ENCODE peak calls at places on chromosomes 1 and 21, in seven cellular contexts. One of them, this sample, is unnamed. For H3K4me1, the result is how much of the 10 kb centered on the place peaks cover.

GRCh38 chr1:244869950-244870349 is 5.6 kb upstream of the HNRNPU start:
- DNase-seq in cardiac muscle cell: no peak
- DNase-seq in K562: no peak
- DNase-seq in H9: no peak
- DNase-seq in heart left ventricle: no peak
- DNase-seq in heart right ventricle: no peak
- DNase-seq in CD8-positive, alpha-beta T cell: no peak
- DNase-seq in this sample: no peak

GRCh38 chr1:79262745-79263258 is 256.3 kb upstream of the ADGRL4 start:
- DNase-seq in cardiac muscle cell: no peak
- DNase-seq in K562: no peak
- DNase-seq in H9: peak
- DNase-seq in heart left ventricle: no peak
- DNase-seq in heart right ventricle: no peak
- DNase-seq in CD8-positive, alpha-beta T cell: no peak
- DNase-seq in this sample: no peak

GRCh38 chr1:161725888-161726630 is 4.7 kb downstream of the FCRLB start:
- DNase-seq in cardiac muscle cell: no peak
- DNase-seq in K562: no peak
- DNase-seq in H9: peak
- DNase-seq in heart left ventricle: peak
- DNase-seq in heart right ventricle: peak
- DNase-seq in CD8-positive, alpha-beta T cell: peak
- DNase-seq in this sample: peak

GRCh38 chr1:19087737-19088594 is 122.1 kb downstream of the UBR4 start:
- DNase-seq in cardiac muscle cell: no peak
- DNase-seq in K562: no peak
- DNase-seq in H9: no peak
- DNase-seq in heart left ventricle: no peak
- DNase-seq in heart right ventricle: no peak
- DNase-seq in CD8-positive, alpha-beta T cell: no peak
- DNase-seq in this sample: no peak

GRCh38 chr1:90133133-90133532 is 138.2 kb downstream of the ZNF326 start:
- DNase-seq in cardiac muscle cell: peak
- DNase-seq in K562: peak
- DNase-seq in H9: peak
- DNase-seq in heart left ventricle: no peak
- DNase-seq in heart right ventricle: no peak
- DNase-seq in CD8-positive, alpha-beta T cell: no peak
- DNase-seq in this sample: no peak

GRCh38 chr1:246117066-246117791 is 389.9 kb downstream of the SMYD3 start:
- DNase-seq in cardiac muscle cell: peak
- DNase-seq in K562: peak
- DNase-seq in H9: peak
- DNase-seq in heart left ventricle: no peak
- DNase-seq in heart right ventricle: peak
- DNase-seq in CD8-positive, alpha-beta T cell: peak
- DNase-seq in this sample: peak

GRCh38 chr1:217562229-217562878 is 68.5 kb downstream of the GPATCH2 start:
- DNase-seq in cardiac muscle cell: no peak
- DNase-seq in K562: no peak
- DNase-seq in H9: no peak
- DNase-seq in heart left ventricle: no peak
- DNase-seq in heart right ventricle: no peak
- DNase-seq in CD8-positive, alpha-beta T cell: no peak
- DNase-seq in this sample: no peak

GRCh38 chr1:209652873-209653401 is 712 bp upstream of the LAMB3 start:
- DNase-seq in cardiac muscle cell: peak
- DNase-seq in K562: peak
- DNase-seq in H9: peak
- DNase-seq in heart left ventricle: peak
- DNase-seq in heart right ventricle: peak
- DNase-seq in CD8-positive, alpha-beta T cell: no peak
- DNase-seq in this sample: no peak

GRCh38 chr1:150613061-150613920 is 16.1 kb downstream of the ENSA start:
- DNase-seq in cardiac muscle cell: no peak
- DNase-seq in K562: peak
- DNase-seq in H9: no peak
- DNase-seq in heart left ventricle: peak
- DNase-seq in heart right ventricle: peak
- DNase-seq in CD8-positive, alpha-beta T cell: peak
- DNase-seq in this sample: no peak

GRCh38 chr1:201015551-201016091 is 7.9 kb downstream of the KIF21B start:
- DNase-seq in cardiac muscle cell: no peak
- DNase-seq in K562: peak
- DNase-seq in H9: no peak
- DNase-seq in heart left ventricle: no peak
- DNase-seq in heart right ventricle: no peak
- DNase-seq in CD8-positive, alpha-beta T cell: no peak
- DNase-seq in this sample: no peak

GRCh38 chr1:226680653-226681052 is 58.4 kb downstream of the ITPKB start:
- DNase-seq in cardiac muscle cell: no peak
- DNase-seq in K562: no peak
- DNase-seq in H9: no peak
- DNase-seq in heart left ventricle: no peak
- DNase-seq in heart right ventricle: no peak
- DNase-seq in CD8-positive, alpha-beta T cell: no peak
- DNase-seq in this sample: no peak

GRCh38 chr1:171438441-171438840 is 46.9 kb upstream of the PRRC2C start:
- DNase-seq in cardiac muscle cell: no peak
- DNase-seq in K562: no peak
- DNase-seq in H9: no peak
- DNase-seq in heart left ventricle: peak
- DNase-seq in heart right ventricle: no peak
- DNase-seq in CD8-positive, alpha-beta T cell: no peak
- DNase-seq in this sample: no peak

GRCh38 chr1:76254165-76255043 is 179.9 kb downstream of the ST6GALNAC3 start:
- DNase-seq in cardiac muscle cell: no peak
- DNase-seq in K562: no peak
- DNase-seq in H9: no peak
- DNase-seq in heart left ventricle: no peak
- DNase-seq in heart right ventricle: no peak
- DNase-seq in CD8-positive, alpha-beta T cell: no peak
- DNase-seq in this sample: no peak

GRCh38 chr1:6459850-6460265 is 6.1 kb downstream of the TNFRSF25 start:
- DNase-seq in cardiac muscle cell: no peak
- DNase-seq in K562: no peak
- DNase-seq in H9: peak
- DNase-seq in heart left ventricle: no peak
- DNase-seq in heart right ventricle: no peak
- DNase-seq in CD8-positive, alpha-beta T cell: peak
- DNase-seq in this sample: peak

GRCh38 chr1:200887036-200887435 is 7.7 kb upstream of the INAVA start:
- DNase-seq in cardiac muscle cell: no peak
- DNase-seq in K562: no peak
- DNase-seq in H9: no peak
- DNase-seq in heart left ventricle: no peak
- DNase-seq in heart right ventricle: no peak
- DNase-seq in CD8-positive, alpha-beta T cell: no peak
- DNase-seq in this sample: no peak

GRCh38 chr1:18410407-18410806 is 70.3 kb upstream of the KLHDC7A start:
- DNase-seq in cardiac muscle cell: no peak
- DNase-seq in K562: no peak
- DNase-seq in H9: peak
- DNase-seq in heart left ventricle: no peak
- DNase-seq in heart right ventricle: no peak
- DNase-seq in CD8-positive, alpha-beta T cell: no peak
- DNase-seq in this sample: no peak

GRCh38 chr1:180233191-180234011 is 3.3 kb downstream of the LHX4 start:
- DNase-seq in cardiac muscle cell: no peak
- DNase-seq in K562: no peak
- DNase-seq in H9: no peak
- DNase-seq in heart left ventricle: no peak
- DNase-seq in heart right ventricle: no peak
- DNase-seq in CD8-positive, alpha-beta T cell: no peak
- DNase-seq in this sample: no peak

GRCh38 chr1:180235077-180235501 is 5.0 kb downstream of the LHX4 start:
- DNase-seq in cardiac muscle cell: no peak
- DNase-seq in K562: no peak
- DNase-seq in H9: peak
- DNase-seq in heart left ventricle: no peak
- DNase-seq in heart right ventricle: no peak
- DNase-seq in CD8-positive, alpha-beta T cell: no peak
- DNase-seq in this sample: peak

GRCh38 chr1:180235502-180236239 is 5.6 kb downstream of the LHX4 start:
- DNase-seq in cardiac muscle cell: no peak
- DNase-seq in K562: no peak
- DNase-seq in H9: peak
- DNase-seq in heart left ventricle: no peak
- DNase-seq in heart right ventricle: no peak
- DNase-seq in CD8-positive, alpha-beta T cell: no peak
- DNase-seq in this sample: no peak

GRCh38 chr1:180232521-180233043 is 2.5 kb downstream of the LHX4 start:
- DNase-seq in cardiac muscle cell: no peak
- DNase-seq in K562: no peak
- DNase-seq in H9: no peak
- DNase-seq in heart left ventricle: no peak
- DNase-seq in heart right ventricle: no peak
- DNase-seq in CD8-positive, alpha-beta T cell: no peak
- DNase-seq in this sample: no peak

DNA sequence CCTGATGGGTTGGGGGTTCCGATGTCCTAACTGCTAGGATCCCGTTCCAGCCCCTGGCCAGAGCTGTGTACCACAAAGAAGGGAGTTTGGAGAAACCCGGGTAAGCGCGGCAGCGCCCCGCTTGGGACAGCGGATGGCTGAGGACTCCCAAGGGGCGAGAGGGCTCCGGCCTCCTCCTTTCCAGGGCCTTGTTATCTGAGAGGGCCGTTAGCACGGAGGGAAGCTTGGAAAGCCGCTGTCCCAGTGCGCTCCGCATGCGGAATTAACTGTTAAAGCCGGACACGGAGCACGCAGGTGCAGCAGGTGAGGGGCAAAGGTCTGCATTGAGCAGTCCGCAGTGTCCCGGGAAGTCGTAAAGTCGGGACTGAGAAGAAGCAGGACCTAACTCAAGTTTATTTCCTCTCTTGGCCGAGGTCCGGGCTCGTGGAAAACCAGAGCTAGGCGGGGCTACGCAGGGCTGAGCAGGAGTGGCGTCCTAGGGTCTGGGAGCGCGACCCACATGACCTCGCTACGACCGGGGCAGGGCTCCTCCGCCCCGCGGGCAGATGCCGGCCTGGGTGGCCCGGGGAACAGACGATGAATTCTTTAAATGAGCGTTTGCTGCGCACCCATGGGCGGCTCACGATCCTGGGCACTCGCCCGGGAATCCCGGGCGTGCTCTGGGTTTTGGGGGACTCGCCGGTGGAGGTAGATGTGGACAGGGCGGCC is 4.5 kb downstream of the LHX4 start:
- DNase-seq in cardiac muscle cell: peak
- DNase-seq in K562: no peak
- DNase-seq in H9: peak
- DNase-seq in heart left ventricle: no peak
- DNase-seq in heart right ventricle: no peak
- DNase-seq in CD8-positive, alpha-beta T cell: no peak
- DNase-seq in this sample: peak
- H3K4me1 ChIP-seq in cardiac muscle cell: under half
- H3K4me1 ChIP-seq in K562: under half
- H3K4me1 ChIP-seq in H9: under half
- H3K4me1 ChIP-seq in heart left ventricle: half or more
- H3K4me1 ChIP-seq in heart right ventricle: half or more
- H3K4me1 ChIP-seq in CD8-positive, alpha-beta T cell: under half
- H3K4me1 ChIP-seq in this sample: under half

DNA sequence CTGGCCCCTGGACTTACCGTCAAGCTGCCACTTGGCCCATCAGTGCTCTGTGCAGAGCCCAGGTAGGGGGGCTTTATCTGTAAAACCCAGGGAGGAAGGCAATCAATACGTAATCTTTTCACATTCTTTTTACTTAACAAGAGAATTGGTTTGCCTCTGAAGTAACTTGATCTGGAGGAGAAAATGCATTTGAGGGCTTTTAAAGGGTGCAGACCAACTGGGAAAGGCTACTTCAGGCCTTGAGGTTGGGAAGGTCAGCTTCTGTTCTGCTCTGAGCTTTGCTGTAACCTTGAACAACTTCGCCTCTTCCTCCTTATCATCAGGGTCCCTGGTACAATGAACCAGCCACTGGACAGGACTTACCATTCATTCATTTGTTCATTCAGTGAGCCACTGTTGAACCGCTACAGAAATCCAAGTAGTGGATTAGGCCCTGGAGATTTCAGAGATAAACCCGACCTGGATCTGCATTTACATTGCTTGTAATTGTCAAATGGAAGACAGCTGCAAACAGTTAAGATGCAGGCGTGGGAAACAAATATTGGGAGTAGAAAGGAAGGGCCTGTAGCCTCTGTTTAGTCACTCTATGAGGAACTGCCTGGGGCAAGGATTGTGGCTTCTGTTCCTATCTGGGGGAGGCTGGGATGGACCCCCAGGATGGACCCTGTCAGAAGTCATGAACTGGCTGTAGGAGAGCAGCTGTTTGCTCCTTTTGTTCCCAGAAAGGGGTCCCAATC is 90.9 kb downstream of the MAN1C1 start:
- DNase-seq in cardiac muscle cell: no peak
- DNase-seq in K562: no peak
- DNase-seq in H9: no peak
- DNase-seq in heart left ventricle: no peak
- DNase-seq in heart right ventricle: no peak
- DNase-seq in CD8-positive, alpha-beta T cell: no peak
- DNase-seq in this sample: no peak
- H3K4me1 ChIP-seq in cardiac muscle cell: half or more
- H3K4me1 ChIP-seq in K562: under half
- H3K4me1 ChIP-seq in H9: under half
- H3K4me1 ChIP-seq in heart left ventricle: half or more
- H3K4me1 ChIP-seq in heart right ventricle: half or more
- H3K4me1 ChIP-seq in CD8-positive, alpha-beta T cell: under half
- H3K4me1 ChIP-seq in this sample: under half

GRCh38 chr21:15754640-15755039 is 24.9 kb downstream of the USP25 start:
- DNase-seq in cardiac muscle cell: no peak
- DNase-seq in K562: no peak
- DNase-seq in H9: no peak
- DNase-seq in heart left ventricle: no peak
- DNase-seq in heart right ventricle: no peak
- DNase-seq in CD8-positive, alpha-beta T cell: no peak
- DNase-seq in this sample: no peak

GRCh38 chr21:15763359-15763758 is 33.6 kb downstream of the USP25 start:
- DNase-seq in cardiac muscle cell: no peak
- DNase-seq in K562: no peak
- DNase-seq in H9: no peak
- DNase-seq in heart left ventricle: no peak
- DNase-seq in heart right ventricle: no peak
- DNase-seq in CD8-positive, alpha-beta T cell: no peak
- DNase-seq in this sample: no peak

GRCh38 chr21:15755125-15755524 is 25.3 kb downstream of the USP25 start:
- DNase-seq in cardiac muscle cell: no peak
- DNase-seq in K562: no peak
- DNase-seq in H9: no peak
- DNase-seq in heart left ventricle: no peak
- DNase-seq in heart right ventricle: no peak
- DNase-seq in CD8-positive, alpha-beta T cell: no peak
- DNase-seq in this sample: no peak

GRCh38 chr21:15761508-15762100 is 31.8 kb downstream of the USP25 start:
- DNase-seq in cardiac muscle cell: no peak
- DNase-seq in K562: no peak
- DNase-seq in H9: no peak
- DNase-seq in heart left ventricle: no peak
- DNase-seq in heart right ventricle: no peak
- DNase-seq in CD8-positive, alpha-beta T cell: no peak
- DNase-seq in this sample: no peak

GRCh38 chr21:15759469-15759868 is 29.7 kb downstream of the USP25 start:
- DNase-seq in cardiac muscle cell: no peak
- DNase-seq in K562: no peak
- DNase-seq in H9: no peak
- DNase-seq in heart left ventricle: no peak
- DNase-seq in heart right ventricle: no peak
- DNase-seq in CD8-positive, alpha-beta T cell: no peak
- DNase-seq in this sample: no peak
- H3K4me1 ChIP-seq in cardiac muscle cell: under half
- H3K4me1 ChIP-seq in K562: under half
- H3K4me1 ChIP-seq in H9: under half
- H3K4me1 ChIP-seq in heart left ventricle: under half
- H3K4me1 ChIP-seq in heart right ventricle: under half
- H3K4me1 ChIP-seq in CD8-positive, alpha-beta T cell: under half
- H3K4me1 ChIP-seq in this sample: under half

GRCh38 chr1:48677306-48678287 is 99.1 kb downstream of the BEND5 start:
- DNase-seq in cardiac muscle cell: peak
- DNase-seq in K562: peak
- DNase-seq in H9: peak
- DNase-seq in heart left ventricle: peak
- DNase-seq in heart right ventricle: peak
- DNase-seq in CD8-positive, alpha-beta T cell: peak
- DNase-seq in this sample: no peak
- H3K4me1 ChIP-seq in cardiac muscle cell: under half
- H3K4me1 ChIP-seq in K562: under half
- H3K4me1 ChIP-seq in H9: under half
- H3K4me1 ChIP-seq in heart left ventricle: under half
- H3K4me1 ChIP-seq in heart right ventricle: under half
- H3K4me1 ChIP-seq in CD8-positive, alpha-beta T cell: under half
- H3K4me1 ChIP-seq in this sample: under half